ENCODE peak calls at places on chromosomes 11 and 22, in ten cellular contexts. O is HEK293T; S is activated naive CD8-positive, alpha-beta T cell treated with anti-CD3 and anti-CD28 coated beads, Interleukin-2, amount 50 U/mL, for 24 hours; T is Ammon's horn; Y is NCI-H2081; A is activated naive CD4-positive, alpha-beta T cell; Z is Peyer's patch; P is epithelial cell of proximal tubule; V is fibroblast of lung; M is fibroblast of the conjunctiva. I is an unnamed sample.

GRCh38 chr22:32612834-32613233 is 138.2 kb downstream of the FBXO7 start:
- DNase-seq in O (no peak), S (no peak), T (no peak), Y (no peak), A (no peak), Z (no peak), P (no peak), V (no peak), M (no peak), I (no peak)

GRCh38 chr22:45738206-45738605 is 66.6 kb downstream of the ATXN10 start:
- DNase-seq in O (no peak), S (no peak), T (no peak), Y (no peak), A (no peak), Z (no peak), P (no peak), V (no peak), M (no peak), I (no peak)

GRCh38 chr22:24435323-24435645 is 7.9 kb downstream of the ADORA2A start:
- DNase-seq in O (no peak), S (no peak), T (no peak), Y (no peak), A (no peak), Z (no peak), P (no peak), V (no peak), M (no peak), I (no peak)

GRCh38 chr11:46696212-46696558 is 4.2 kb downstream of the ARHGAP1 start:
- DNase-seq in O (no peak), S (no peak), T (peak), Y (peak), A (no peak), Z (no peak), P (no peak), V (no peak), M (no peak), I (no peak)

GRCh38 chr11:95505927-95506426 is 275.0 kb upstream of the SESN3 start:
- DNase-seq in O (no peak), S (no peak), T (no peak), Y (no peak), A (no peak), Z (no peak), P (no peak), V (peak), M (no peak), I (no peak)

GRCh38 chr11:95641506-95641905 is 148.1 kb downstream of the FAM76B start:
- DNase-seq in O (no peak), S (no peak), T (no peak), Y (peak), A (no peak), Z (no peak), P (no peak), V (no peak), M (no peak), I (no peak)

GRCh38 chr11:100681064-100681502 is 6.0 kb upstream of the ARHGAP42 start:
- DNase-seq in O (no peak), S (peak), T (peak), Y (peak), A (no peak), Z (peak), P (no peak), V (peak), M (no peak), I (no peak)

GRCh38 chr11:47572715-47573255 is 6.0 kb downstream of the KBTBD4 start:
- DNase-seq in O (no peak), S (no peak), T (no peak), Y (no peak), A (no peak), Z (no peak), P (no peak), V (no peak), M (no peak), I (no peak)

GRCh38 chr11:27902981-27903624 is 202.8 kb upstream of the BDNF start:
- DNase-seq in O (no peak), S (no peak), T (no peak), Y (no peak), A (no peak), Z (no peak), P (peak), V (peak), M (peak), I (no peak)

GRCh38 chr22:24025475-24025874 is 14.4 kb downstream of the CABIN1 start:
- DNase-seq in O (peak), S (no peak), T (no peak), Y (no peak), A (no peak), Z (no peak), P (no peak), V (no peak), M (no peak), I (no peak)

GRCh38 chr11:133903056-133903455 is 53.7 kb downstream of the IGSF9B start:
- DNase-seq in O (no peak), S (no peak), T (no peak), Y (no peak), A (no peak), Z (no peak), P (no peak), V (no peak), M (no peak), I (no peak)

GRCh38 chr11:132111341-132111740 is 740.9 kb downstream of the NTM start:
- DNase-seq in O (no peak), S (no peak), T (no peak), Y (no peak), A (no peak), Z (no peak), P (no peak), V (peak), M (no peak), I (no peak)

GRCh38 chr11:33828604-33829429 is 54.5 kb upstream of the FBXO3 start:
- DNase-seq in O (no peak), S (no peak), T (no peak), Y (no peak), A (no peak), Z (no peak), P (no peak), V (no peak), M (no peak), I (no peak)

GRCh38 chr11:119361961-119362725 is 15.6 kb upstream of the MFRP start:
- DNase-seq in O (no peak), S (no peak), T (no peak), Y (no peak), A (no peak), Z (peak), P (no peak), V (no peak), M (no peak), I (no peak)

GRCh38 chr11:72723508-72723907 is 28.7 kb downstream of the ARAP1 start:
- DNase-seq in O (no peak), S (no peak), T (no peak), Y (no peak), A (no peak), Z (peak), P (peak), V (no peak), M (no peak), I (no peak)

GRCh38 chr11:17810736-17811135 is 76.2 kb downstream of the KCNC1 start:
- DNase-seq in O (no peak), S (no peak), T (no peak), Y (no peak), A (no peak), Z (no peak), P (no peak), V (peak), M (no peak), I (no peak)

GRCh38 chr11:61509058-61510029 is 795 bp downstream of the LRRC10B start:
- DNase-seq in O (peak), S (peak), T (peak), Y (peak), A (peak), Z (peak), P (no peak), V (peak), M (peak), I (peak)

GRCh38 chr11:125932301-125932700 is 13.5 kb upstream of the VSIG10L2 start:
- DNase-seq in O (no peak), S (no peak), T (no peak), Y (no peak), A (no peak), Z (no peak), P (no peak), V (no peak), M (no peak), I (no peak)

GRCh38 chr11:74380746-74381439 is 17.3 kb downstream of the PGM2L1 start:
- DNase-seq in O (no peak), S (no peak), T (no peak), Y (peak), A (no peak), Z (no peak), P (no peak), V (no peak), M (no peak), I (no peak)

GRCh38 chr22:38733329-38734202 is 22.2 kb downstream of the SUN2 start:
- DNase-seq in O (peak), S (peak), T (peak), Y (no peak), A (peak), Z (peak), P (no peak), V (peak), M (no peak), I (no peak)

GRCh38 chr11:8567597-8568198 is 26.3 kb downstream of the STK33 start:
- DNase-seq in O (no peak), S (no peak), T (no peak), Y (no peak), A (no peak), Z (no peak), P (no peak), V (peak), M (no peak), I (no peak)

GRCh38 chr11:75425422-75425821 is 7.6 kb downstream of the KLHL35 start:
- DNase-seq in O (peak), S (no peak), T (no peak), Y (no peak), A (no peak), Z (no peak), P (no peak), V (no peak), M (no peak), I (no peak)

GRCh38 chr11:45383229-45383628 is 97.1 kb upstream of the SYT13 start:
- DNase-seq in O (no peak), S (no peak), T (peak), Y (no peak), A (no peak), Z (no peak), P (no peak), V (peak), M (no peak), I (no peak)

GRCh38 chr11:592501-592900 is 16.2 kb downstream of the PHRF1 start:
- DNase-seq in O (no peak), S (no peak), T (no peak), Y (no peak), A (no peak), Z (no peak), P (no peak), V (no peak), M (no peak), I (no peak)

GRCh38 chr11:128210148-128210940 is 377.0 kb downstream of the ETS1 start:
- DNase-seq in O (no peak), S (no peak), T (no peak), Y (no peak), A (no peak), Z (peak), P (peak), V (peak), M (peak), I (no peak)

GRCh38 chr11:112499908-112500204 is 239.2 kb upstream of the PLET1 start:
- DNase-seq in O (no peak), S (no peak), T (no peak), Y (no peak), A (no peak), Z (no peak), P (no peak), V (no peak), M (no peak), I (no peak)

GRCh38 chr11:7571640-7572000 is 57.8 kb downstream of the PPFIBP2 start:
- DNase-seq in O (peak), S (peak), T (peak), Y (peak), A (no peak), Z (peak), P (no peak), V (peak), M (peak), I (peak)

GRCh38 chr11:3745161-3745560 is 52.2 kb downstream of the NUP98 start:
- DNase-seq in O (no peak), S (no peak), T (no peak), Y (no peak), A (no peak), Z (no peak), P (no peak), V (no peak), M (no peak), I (no peak)

GRCh38 chr11:134664447-134664846 is 252.4 kb upstream of the B3GAT1 start:
- DNase-seq in O (no peak), S (no peak), T (no peak), Y (no peak), A (no peak), Z (no peak), P (no peak), V (no peak), M (no peak), I (no peak)

GRCh38 chr11:69540118-69541000 is 58.9 kb downstream of the LINC01488 start:
- DNase-seq in O (no peak), S (no peak), T (no peak), Y (no peak), A (no peak), Z (peak), P (no peak), V (no peak), M (no peak), I (no peak)

GRCh38 chr22:33842421-33843094 is 77.7 kb downstream of the LARGE1 start:
- DNase-seq in O (no peak), S (no peak), T (no peak), Y (no peak), A (no peak), Z (no peak), P (no peak), V (no peak), M (no peak), I (no peak)

GRCh38 chr11:100902454-100903141 is 215.5 kb downstream of the ARHGAP42 start:
- DNase-seq in O (no peak), S (no peak), T (no peak), Y (no peak), A (no peak), Z (no peak), P (no peak), V (no peak), M (no peak), I (no peak)

GRCh38 chr11:124917115-124917637 is 1.9 kb upstream of the HEPN1 start:
- DNase-seq in O (no peak), S (no peak), T (peak), Y (no peak), A (no peak), Z (no peak), P (no peak), V (peak), M (peak), I (no peak)

GRCh38 chr11:113166280-113166679 is 148.1 kb upstream of the TTC12 start:
- DNase-seq in O (no peak), S (no peak), T (no peak), Y (no peak), A (no peak), Z (no peak), P (no peak), V (no peak), M (no peak), I (no peak)

GRCh38 chr11:75031224-75031753 is 42.6 kb downstream of the NEU3 start:
- DNase-seq in O (no peak), S (no peak), T (no peak), Y (no peak), A (no peak), Z (no peak), P (peak), V (peak), M (peak), I (no peak)